ENCODE peak calls at places on chromosomes 4 and X, in six cellular contexts. One of them, this sample, is unnamed. For H3K4me1 and H3K27me3, the result is how much of the 10 kb centered on the place peaks cover.

GRCh38 chr4:153464068-153464467 is 2.1 kb upstream of the TMEM131L start:
- DNase-seq in endothelial cell of umbilical vein: peak
- DNase-seq in psoas muscle: no peak
- DNase-seq in pancreas: no peak
- DNase-seq in aorta: no peak
- DNase-seq in lung: no peak
- DNase-seq in this sample: no peak

GRCh38 chr4:95362906-95363578 is 185.7 kb downstream of the UNC5C start:
- DNase-seq in endothelial cell of umbilical vein: peak
- DNase-seq in psoas muscle: no peak
- DNase-seq in pancreas: no peak
- DNase-seq in aorta: no peak
- DNase-seq in lung: no peak
- DNase-seq in this sample: no peak

GRCh38 chr4:74503580-74503979 is 58.6 kb downstream of the AREG start:
- DNase-seq in endothelial cell of umbilical vein: peak
- DNase-seq in psoas muscle: no peak
- DNase-seq in pancreas: no peak
- DNase-seq in aorta: no peak
- DNase-seq in lung: no peak
- DNase-seq in this sample: no peak

GRCh38 chr4:145125396-145125795 is 27.3 kb downstream of the ABCE1 start:
- DNase-seq in endothelial cell of umbilical vein: no peak
- DNase-seq in psoas muscle: no peak
- DNase-seq in pancreas: no peak
- DNase-seq in aorta: no peak
- DNase-seq in lung: no peak
- DNase-seq in this sample: no peak

GRCh38 chr4:148443550-148444295 is 1.5 kb upstream of the NR3C2 start:
- DNase-seq in endothelial cell of umbilical vein: peak
- DNase-seq in psoas muscle: peak
- DNase-seq in pancreas: peak
- DNase-seq in aorta: peak
- DNase-seq in lung: no peak
- DNase-seq in this sample: peak

GRCh38 chr4:140102406-140102805 is 51.6 kb downstream of the MAML3 start:
- DNase-seq in endothelial cell of umbilical vein: no peak
- DNase-seq in psoas muscle: no peak
- DNase-seq in pancreas: no peak
- DNase-seq in aorta: no peak
- DNase-seq in lung: no peak
- DNase-seq in this sample: no peak

GRCh38 chr4:138230048-138230447 is 12.1 kb downstream of the SLC7A11 start:
- DNase-seq in endothelial cell of umbilical vein: no peak
- DNase-seq in psoas muscle: no peak
- DNase-seq in pancreas: no peak
- DNase-seq in aorta: no peak
- DNase-seq in lung: no peak
- DNase-seq in this sample: no peak

GRCh38 chrX:58025979-58026378 is 115.7 kb upstream of the ZXDA start:
- DNase-seq in endothelial cell of umbilical vein: peak
- DNase-seq in psoas muscle: no peak
- DNase-seq in pancreas: no peak
- DNase-seq in aorta: no peak
- DNase-seq in lung: no peak
- DNase-seq in this sample: peak

GRCh38 chrX:23062359-23062758 is 62.6 kb downstream of the DDX53 start:
- DNase-seq in endothelial cell of umbilical vein: no peak
- DNase-seq in psoas muscle: no peak
- DNase-seq in pancreas: no peak
- DNase-seq in aorta: no peak
- DNase-seq in lung: no peak
- DNase-seq in this sample: no peak

GRCh38 chr4:35525192-35525978 is 718.9 kb downstream of the ARAP2 start:
- DNase-seq in endothelial cell of umbilical vein: no peak
- DNase-seq in psoas muscle: no peak
- DNase-seq in pancreas: no peak
- DNase-seq in aorta: no peak
- DNase-seq in lung: no peak
- DNase-seq in this sample: no peak

GRCh38 chrX:56798866-56799864 is 70.1 kb downstream of the NBDY start:
- DNase-seq in endothelial cell of umbilical vein: no peak
- DNase-seq in psoas muscle: peak
- DNase-seq in pancreas: no peak
- DNase-seq in aorta: no peak
- DNase-seq in lung: peak
- DNase-seq in this sample: no peak

GRCh38 chr4:142404191-142404611 is 441.9 kb downstream of the INPP4B start:
- DNase-seq in endothelial cell of umbilical vein: peak
- DNase-seq in psoas muscle: peak
- DNase-seq in pancreas: no peak
- DNase-seq in aorta: peak
- DNase-seq in lung: no peak
- DNase-seq in this sample: no peak

GRCh38 chr4:143564472-143564871 is 51.0 kb downstream of the SMARCA5 start:
- DNase-seq in endothelial cell of umbilical vein: no peak
- DNase-seq in psoas muscle: no peak
- DNase-seq in pancreas: no peak
- DNase-seq in aorta: no peak
- DNase-seq in lung: no peak
- DNase-seq in this sample: no peak

GRCh38 chr4:143558286-143558685 is 44.8 kb downstream of the SMARCA5 start:
- DNase-seq in endothelial cell of umbilical vein: peak
- DNase-seq in psoas muscle: no peak
- DNase-seq in pancreas: no peak
- DNase-seq in aorta: no peak
- DNase-seq in lung: no peak
- DNase-seq in this sample: no peak

GRCh38 chr4:143558823-143559756 is 45.6 kb downstream of the SMARCA5 start:
- DNase-seq in endothelial cell of umbilical vein: peak
- DNase-seq in psoas muscle: peak
- DNase-seq in pancreas: peak
- DNase-seq in aorta: peak
- DNase-seq in lung: peak
- DNase-seq in this sample: peak

GRCh38 chr4:143555676-143556075 is 42.2 kb downstream of the SMARCA5 start:
- DNase-seq in endothelial cell of umbilical vein: no peak
- DNase-seq in psoas muscle: no peak
- DNase-seq in pancreas: no peak
- DNase-seq in aorta: no peak
- DNase-seq in lung: no peak
- DNase-seq in this sample: no peak

DNA sequence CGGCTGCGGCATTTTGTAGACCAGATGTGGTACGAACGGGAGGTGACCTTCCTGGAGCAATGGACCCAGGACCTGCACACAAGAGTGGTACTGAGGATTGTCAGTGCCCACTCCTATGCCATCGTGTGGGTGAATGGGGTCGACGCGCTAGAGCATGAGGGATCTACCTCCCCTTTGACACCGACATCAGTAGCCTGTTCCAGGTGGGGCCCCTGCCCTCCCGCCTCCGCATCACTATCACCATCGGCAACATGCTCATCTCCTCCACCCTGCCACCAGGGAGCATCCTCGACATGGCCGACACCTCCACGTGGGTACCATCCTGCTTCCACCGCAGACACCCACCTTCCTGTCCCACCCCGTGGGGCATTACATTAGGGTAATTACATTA is 46.2 kb downstream of the SMARCA5 start:
- DNase-seq in endothelial cell of umbilical vein: peak
- DNase-seq in psoas muscle: no peak
- DNase-seq in pancreas: no peak
- DNase-seq in aorta: no peak
- DNase-seq in lung: no peak
- DNase-seq in this sample: peak
- H3K4me1 ChIP-seq in endothelial cell of umbilical vein: under half
- H3K4me1 ChIP-seq in psoas muscle: under half
- H3K4me1 ChIP-seq in pancreas: under half
- H3K4me1 ChIP-seq in aorta: under half
- H3K4me1 ChIP-seq in lung: under half
- H3K4me1 ChIP-seq in this sample: under half

DNA sequence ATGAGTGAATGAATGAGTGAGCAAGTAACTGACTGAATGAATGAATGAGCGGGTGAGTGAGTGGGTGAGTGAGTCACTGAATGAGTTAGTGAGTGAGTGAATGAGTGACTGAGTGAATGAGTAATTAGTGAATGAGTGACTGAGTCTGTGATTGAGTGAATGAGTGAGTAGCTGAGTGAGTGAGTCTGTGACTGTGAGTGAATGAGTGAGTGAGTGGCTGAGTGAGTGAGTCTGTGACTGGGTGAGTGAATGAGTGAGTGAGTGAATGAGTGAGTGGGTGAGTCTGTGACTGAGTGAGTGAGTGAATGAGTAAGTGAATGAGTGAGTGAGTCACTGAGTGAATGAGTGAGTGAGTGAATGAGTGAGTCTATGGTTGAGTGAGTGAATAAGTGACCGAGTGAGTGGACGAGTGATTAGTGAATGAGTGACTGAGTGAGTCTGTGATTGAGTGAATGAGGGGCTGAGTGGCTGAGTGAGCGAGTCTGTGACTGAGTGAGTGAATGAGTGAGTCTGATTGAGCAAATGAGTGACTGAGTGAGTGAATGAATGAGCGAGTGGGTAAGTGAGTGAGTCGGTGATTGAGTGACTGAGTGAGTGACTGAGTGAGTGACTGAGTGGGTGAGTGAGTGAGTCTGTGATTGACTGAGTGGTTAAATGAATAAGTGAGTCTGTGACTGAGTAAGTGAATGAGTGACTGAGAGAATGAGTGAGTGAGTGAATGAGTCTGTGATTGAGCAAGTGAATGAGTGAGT is 223.0 kb upstream of the PSAPL1 start:
- DNase-seq in endothelial cell of umbilical vein: no peak
- DNase-seq in psoas muscle: no peak
- DNase-seq in pancreas: no peak
- DNase-seq in aorta: no peak
- DNase-seq in lung: no peak
- DNase-seq in this sample: no peak
- H3K27me3 ChIP-seq in endothelial cell of umbilical vein: under half
- H3K27me3 ChIP-seq in psoas muscle: under half
- H3K27me3 ChIP-seq in pancreas: under half
- H3K27me3 ChIP-seq in aorta: under half
- H3K27me3 ChIP-seq in lung: under half
- H3K27me3 ChIP-seq in this sample: under half

GRCh38 chr4:128825226-128825625 is 15.7 kb downstream of the JADE1 start:
- DNase-seq in endothelial cell of umbilical vein: no peak
- DNase-seq in psoas muscle: no peak
- DNase-seq in pancreas: no peak
- DNase-seq in aorta: no peak
- DNase-seq in lung: no peak
- DNase-seq in this sample: no peak
- H3K4me1 ChIP-seq in endothelial cell of umbilical vein: under half
- H3K4me1 ChIP-seq in psoas muscle: half or more
- H3K4me1 ChIP-seq in pancreas: under half
- H3K4me1 ChIP-seq in aorta: under half
- H3K4me1 ChIP-seq in lung: under half
- H3K4me1 ChIP-seq in this sample: under half

GRCh38 chr4:3768842-3769641 is 2.9 kb downstream of the ADRA2C start:
- DNase-seq in endothelial cell of umbilical vein: no peak
- DNase-seq in psoas muscle: peak
- DNase-seq in pancreas: no peak
- DNase-seq in aorta: no peak
- DNase-seq in lung: no peak
- DNase-seq in this sample: no peak
- H3K27me3 ChIP-seq in endothelial cell of umbilical vein: under half
- H3K27me3 ChIP-seq in psoas muscle: under half
- H3K27me3 ChIP-seq in pancreas: under half
- H3K27me3 ChIP-seq in aorta: under half
- H3K27me3 ChIP-seq in lung: under half
- H3K27me3 ChIP-seq in this sample: under half

GRCh38 chr4:158801677-158802076 is 32.9 kb downstream of the FNIP2 start:
- DNase-seq in endothelial cell of umbilical vein: no peak
- DNase-seq in psoas muscle: no peak
- DNase-seq in pancreas: no peak
- DNase-seq in aorta: no peak
- DNase-seq in lung: no peak
- DNase-seq in this sample: no peak
- H3K4me1 ChIP-seq in endothelial cell of umbilical vein: under half
- H3K4me1 ChIP-seq in psoas muscle: half or more
- H3K4me1 ChIP-seq in pancreas: under half
- H3K4me1 ChIP-seq in aorta: under half
- H3K4me1 ChIP-seq in lung: under half
- H3K4me1 ChIP-seq in this sample: under half

GRCh38 chr4:1084394-1084793 is 29.0 kb downstream of the RNF212 start:
- DNase-seq in endothelial cell of umbilical vein: no peak
- DNase-seq in psoas muscle: no peak
- DNase-seq in pancreas: no peak
- DNase-seq in aorta: no peak
- DNase-seq in lung: no peak
- DNase-seq in this sample: no peak

GRCh38 chr4:1087371-1087770 is 26.0 kb downstream of the RNF212 start:
- DNase-seq in endothelial cell of umbilical vein: no peak
- DNase-seq in psoas muscle: no peak
- DNase-seq in pancreas: no peak
- DNase-seq in aorta: no peak
- DNase-seq in lung: no peak
- DNase-seq in this sample: no peak

GRCh38 chr4:1084796-1085403 is 28.5 kb downstream of the RNF212 start:
- DNase-seq in endothelial cell of umbilical vein: no peak
- DNase-seq in psoas muscle: no peak
- DNase-seq in pancreas: no peak
- DNase-seq in aorta: no peak
- DNase-seq in lung: no peak
- DNase-seq in this sample: no peak

GRCh38 chr4:1085404-1085799 is 28.0 kb downstream of the RNF212 start:
- DNase-seq in endothelial cell of umbilical vein: no peak
- DNase-seq in psoas muscle: no peak
- DNase-seq in pancreas: no peak
- DNase-seq in aorta: no peak
- DNase-seq in lung: no peak
- DNase-seq in this sample: no peak

DNA sequence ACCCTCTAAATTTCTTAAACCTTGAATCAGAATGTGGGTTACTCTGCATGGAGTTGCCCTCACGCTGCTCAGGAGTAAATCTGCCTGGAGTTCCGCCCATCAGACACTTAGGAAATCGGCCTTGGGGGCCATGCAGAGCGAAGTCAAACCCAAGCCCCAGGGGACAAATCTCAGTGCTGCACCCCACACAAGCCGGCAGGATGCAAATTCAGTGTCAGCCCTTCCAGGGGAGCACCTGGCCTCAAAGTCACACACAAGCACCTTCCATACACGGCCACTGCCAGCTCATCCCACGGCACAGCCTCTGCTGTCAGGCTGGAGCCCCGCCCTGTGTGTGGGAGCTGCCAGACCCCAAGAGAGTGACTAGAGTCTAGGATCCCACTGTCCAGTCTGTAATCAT is 27.4 kb downstream of the RNF212 start:
- DNase-seq in endothelial cell of umbilical vein: no peak
- DNase-seq in psoas muscle: no peak
- DNase-seq in pancreas: no peak
- DNase-seq in aorta: no peak
- DNase-seq in lung: no peak
- DNase-seq in this sample: no peak
- H3K27me3 ChIP-seq in endothelial cell of umbilical vein: under half
- H3K27me3 ChIP-seq in psoas muscle: under half
- H3K27me3 ChIP-seq in pancreas: under half
- H3K27me3 ChIP-seq in aorta: under half
- H3K27me3 ChIP-seq in lung: under half
- H3K27me3 ChIP-seq in this sample: under half

This sample was measured in effector memory CD4-positive, alpha-beta T cell.